ENCODE peak calls at places on chromosomes 1 and 21, in ten cellular contexts. One of them, this sample, is unnamed.

GRCh38 chr1:113929750-113930498 is 800 bp downstream of the HIPK1 start:
- DNase-seq in choroid plexus epithelial cell: peak
- DNase-seq in tibial artery: peak
- DNase-seq in heart right ventricle: no peak
- DNase-seq in transverse colon: peak
- DNase-seq in SK-N-SH: no peak
- DNase-seq in HCT116: no peak
- DNase-seq in body of pancreas: peak
- DNase-seq in ovary: peak
- DNase-seq in testis: peak
- DNase-seq in this sample: no peak

GRCh38 chr21:33265664-33266049 is 510 bp upstream of the IL10RB start:
- DNase-seq in choroid plexus epithelial cell: peak
- DNase-seq in tibial artery: peak
- DNase-seq in heart right ventricle: no peak
- DNase-seq in transverse colon: peak
- DNase-seq in SK-N-SH: no peak
- DNase-seq in HCT116: no peak
- DNase-seq in body of pancreas: no peak
- DNase-seq in ovary: no peak
- DNase-seq in testis: peak
- DNase-seq in this sample: no peak

GRCh38 chr1:208979776-208980175 is 603.7 kb upstream of the CAMK1G start:
- DNase-seq in choroid plexus epithelial cell: no peak
- DNase-seq in tibial artery: no peak
- DNase-seq in heart right ventricle: no peak
- DNase-seq in transverse colon: no peak
- DNase-seq in SK-N-SH: no peak
- DNase-seq in HCT116: no peak
- DNase-seq in body of pancreas: no peak
- DNase-seq in ovary: no peak
- DNase-seq in testis: no peak
- DNase-seq in this sample: no peak

GRCh38 chr1:205205055-205205454 is 6.4 kb downstream of the DSTYK start:
- DNase-seq in choroid plexus epithelial cell: no peak
- DNase-seq in tibial artery: no peak
- DNase-seq in heart right ventricle: no peak
- DNase-seq in transverse colon: no peak
- DNase-seq in SK-N-SH: no peak
- DNase-seq in HCT116: no peak
- DNase-seq in body of pancreas: no peak
- DNase-seq in ovary: no peak
- DNase-seq in testis: no peak
- DNase-seq in this sample: no peak

GRCh38 chr1:45566722-45567121 is 16.1 kb downstream of the AKR1A1 start:
- DNase-seq in choroid plexus epithelial cell: no peak
- DNase-seq in tibial artery: peak
- DNase-seq in heart right ventricle: peak
- DNase-seq in transverse colon: peak
- DNase-seq in SK-N-SH: no peak
- DNase-seq in HCT116: no peak
- DNase-seq in body of pancreas: no peak
- DNase-seq in ovary: peak
- DNase-seq in testis: peak
- DNase-seq in this sample: no peak

GRCh38 chr21:26210614-26211013 is 40.0 kb upstream of the APP start:
- DNase-seq in choroid plexus epithelial cell: no peak
- DNase-seq in tibial artery: no peak
- DNase-seq in heart right ventricle: no peak
- DNase-seq in transverse colon: no peak
- DNase-seq in SK-N-SH: no peak
- DNase-seq in HCT116: no peak
- DNase-seq in body of pancreas: no peak
- DNase-seq in ovary: no peak
- DNase-seq in testis: no peak
- DNase-seq in this sample: no peak

GRCh38 chr1:62210960-62211359 is 16.3 kb downstream of the L1TD1 start:
- DNase-seq in choroid plexus epithelial cell: no peak
- DNase-seq in tibial artery: no peak
- DNase-seq in heart right ventricle: no peak
- DNase-seq in transverse colon: no peak
- DNase-seq in SK-N-SH: no peak
- DNase-seq in HCT116: no peak
- DNase-seq in body of pancreas: no peak
- DNase-seq in ovary: no peak
- DNase-seq in testis: no peak
- DNase-seq in this sample: no peak

GRCh38 chr1:25804244-25804963 is 4.4 kb downstream of the SELENON start:
- DNase-seq in choroid plexus epithelial cell: no peak
- DNase-seq in tibial artery: no peak
- DNase-seq in heart right ventricle: no peak
- DNase-seq in transverse colon: no peak
- DNase-seq in SK-N-SH: no peak
- DNase-seq in HCT116: no peak
- DNase-seq in body of pancreas: no peak
- DNase-seq in ovary: no peak
- DNase-seq in testis: no peak
- DNase-seq in this sample: no peak

GRCh38 chr1:179939941-179940340 is 14.7 kb upstream of the CEP350 start:
- DNase-seq in choroid plexus epithelial cell: no peak
- DNase-seq in tibial artery: no peak
- DNase-seq in heart right ventricle: no peak
- DNase-seq in transverse colon: no peak
- DNase-seq in SK-N-SH: no peak
- DNase-seq in HCT116: no peak
- DNase-seq in body of pancreas: no peak
- DNase-seq in ovary: no peak
- DNase-seq in testis: no peak
- DNase-seq in this sample: no peak

GRCh38 chr1:167128261-167129227 is 34.7 kb downstream of the STYXL2 start:
- DNase-seq in choroid plexus epithelial cell: peak
- DNase-seq in tibial artery: no peak
- DNase-seq in heart right ventricle: no peak
- DNase-seq in transverse colon: no peak
- DNase-seq in SK-N-SH: no peak
- DNase-seq in HCT116: no peak
- DNase-seq in body of pancreas: no peak
- DNase-seq in ovary: no peak
- DNase-seq in testis: no peak
- DNase-seq in this sample: no peak

GRCh38 chr1:38740543-38740942 is 119.0 kb downstream of the RRAGC start:
- DNase-seq in choroid plexus epithelial cell: peak
- DNase-seq in tibial artery: no peak
- DNase-seq in heart right ventricle: no peak
- DNase-seq in transverse colon: no peak
- DNase-seq in SK-N-SH: no peak
- DNase-seq in HCT116: no peak
- DNase-seq in body of pancreas: no peak
- DNase-seq in ovary: no peak
- DNase-seq in testis: no peak
- DNase-seq in this sample: peak

GRCh38 chr1:11337536-11338350 is 64.7 kb downstream of the UBIAD1 start:
- DNase-seq in choroid plexus epithelial cell: peak
- DNase-seq in tibial artery: peak
- DNase-seq in heart right ventricle: peak
- DNase-seq in transverse colon: peak
- DNase-seq in SK-N-SH: peak
- DNase-seq in HCT116: peak
- DNase-seq in body of pancreas: peak
- DNase-seq in ovary: no peak
- DNase-seq in testis: peak
- DNase-seq in this sample: no peak

GRCh38 chr1:87685366-87686136 is 356.9 kb downstream of the LMO4 start:
- DNase-seq in choroid plexus epithelial cell: peak
- DNase-seq in tibial artery: no peak
- DNase-seq in heart right ventricle: no peak
- DNase-seq in transverse colon: no peak
- DNase-seq in SK-N-SH: no peak
- DNase-seq in HCT116: no peak
- DNase-seq in body of pancreas: no peak
- DNase-seq in ovary: no peak
- DNase-seq in testis: peak
- DNase-seq in this sample: no peak

GRCh38 chr1:223515416-223515815 is 122.2 kb downstream of the CCDC185 start:
- DNase-seq in choroid plexus epithelial cell: no peak
- DNase-seq in tibial artery: no peak
- DNase-seq in heart right ventricle: no peak
- DNase-seq in transverse colon: no peak
- DNase-seq in SK-N-SH: no peak
- DNase-seq in HCT116: no peak
- DNase-seq in body of pancreas: no peak
- DNase-seq in ovary: no peak
- DNase-seq in testis: no peak
- DNase-seq in this sample: no peak

GRCh38 chr1:166813508-166814223 is 25.6 kb upstream of the POGK start:
- DNase-seq in choroid plexus epithelial cell: no peak
- DNase-seq in tibial artery: no peak
- DNase-seq in heart right ventricle: no peak
- DNase-seq in transverse colon: no peak
- DNase-seq in SK-N-SH: no peak
- DNase-seq in HCT116: no peak
- DNase-seq in body of pancreas: no peak
- DNase-seq in ovary: no peak
- DNase-seq in testis: no peak
- DNase-seq in this sample: no peak

GRCh38 chr1:225847610-225848009 is 34.6 kb downstream of the TMEM63A start:
- DNase-seq in choroid plexus epithelial cell: no peak
- DNase-seq in tibial artery: no peak
- DNase-seq in heart right ventricle: no peak
- DNase-seq in transverse colon: peak
- DNase-seq in SK-N-SH: no peak
- DNase-seq in HCT116: no peak
- DNase-seq in body of pancreas: peak
- DNase-seq in ovary: no peak
- DNase-seq in testis: no peak
- DNase-seq in this sample: no peak

GRCh38 chr1:59880001-59880400 is 46.6 kb downstream of the CYP2J2 start:
- DNase-seq in choroid plexus epithelial cell: no peak
- DNase-seq in tibial artery: no peak
- DNase-seq in heart right ventricle: no peak
- DNase-seq in transverse colon: no peak
- DNase-seq in SK-N-SH: no peak
- DNase-seq in HCT116: no peak
- DNase-seq in body of pancreas: no peak
- DNase-seq in ovary: no peak
- DNase-seq in testis: no peak
- DNase-seq in this sample: no peak

GRCh38 chr1:77762072-77762476 is 2.4 kb upstream of the USP33 start:
- DNase-seq in choroid plexus epithelial cell: peak
- DNase-seq in tibial artery: no peak
- DNase-seq in heart right ventricle: no peak
- DNase-seq in transverse colon: no peak
- DNase-seq in SK-N-SH: no peak
- DNase-seq in HCT116: peak
- DNase-seq in body of pancreas: no peak
- DNase-seq in ovary: no peak
- DNase-seq in testis: no peak
- DNase-seq in this sample: no peak

DNA sequence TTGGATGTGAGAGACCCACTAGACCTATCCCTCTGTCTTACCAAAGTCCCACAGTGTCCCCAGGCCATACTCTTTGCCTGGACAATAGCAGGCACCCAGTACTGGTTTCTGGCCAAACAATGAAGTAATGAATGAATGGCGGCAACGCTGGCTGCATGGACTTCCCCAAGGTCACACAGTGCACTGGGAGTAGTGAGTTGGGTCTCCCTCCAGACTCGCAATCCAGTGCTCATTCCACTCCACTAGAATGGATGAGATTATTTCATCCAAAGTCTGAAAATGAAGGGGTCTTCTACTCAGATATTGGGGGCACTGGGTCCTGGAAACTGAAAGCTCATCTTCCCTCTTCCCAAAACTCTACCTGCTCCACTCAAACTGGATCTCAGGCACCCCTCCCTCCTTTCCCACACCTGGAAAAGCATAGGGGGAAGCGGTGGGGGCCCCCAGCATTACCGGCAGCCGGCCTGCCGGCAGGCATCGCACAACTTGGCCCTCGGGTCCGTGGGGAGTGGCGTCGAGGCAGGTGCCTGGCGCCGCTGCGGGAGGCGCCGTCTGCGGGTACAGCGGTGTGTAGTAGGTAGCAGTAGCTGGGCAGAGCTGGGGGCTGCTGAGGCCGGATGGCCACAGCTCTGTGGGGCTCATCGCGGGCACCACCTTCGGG is 814 bp downstream of the E2F2 start:
- DNase-seq in choroid plexus epithelial cell: no peak
- DNase-seq in tibial artery: no peak
- DNase-seq in heart right ventricle: peak
- DNase-seq in transverse colon: peak
- DNase-seq in SK-N-SH: no peak
- DNase-seq in HCT116: no peak
- DNase-seq in body of pancreas: no peak
- DNase-seq in ovary: peak
- DNase-seq in testis: no peak
- DNase-seq in this sample: no peak
- TF ChIP-seq CTCF in choroid plexus epithelial cell: no peak
- TF ChIP-seq CTCF in tibial artery: no peak
- TF ChIP-seq CTCF in heart right ventricle: no peak
- TF ChIP-seq CTCF in transverse colon: no peak
- TF ChIP-seq CTCF in SK-N-SH: no peak
- TF ChIP-seq CTCF in HCT116: no peak
- TF ChIP-seq CTCF in body of pancreas: no peak
- TF ChIP-seq CTCF in ovary: no peak
- TF ChIP-seq CTCF in testis: no peak
- TF ChIP-seq CTCF in this sample: no peak

GRCh38 chr1:92842082-92843045 is 10.5 kb downstream of the RPL5 start:
- DNase-seq in choroid plexus epithelial cell: no peak
- DNase-seq in tibial artery: no peak
- DNase-seq in heart right ventricle: no peak
- DNase-seq in transverse colon: no peak
- DNase-seq in SK-N-SH: no peak
- DNase-seq in HCT116: no peak
- DNase-seq in body of pancreas: no peak
- DNase-seq in ovary: no peak
- DNase-seq in testis: no peak
- DNase-seq in this sample: no peak
- H3K4me3 ChIP-seq in choroid plexus epithelial cell: no peak
- H3K4me3 ChIP-seq in tibial artery: no peak
- H3K4me3 ChIP-seq in heart right ventricle: no peak
- H3K4me3 ChIP-seq in transverse colon: no peak
- H3K4me3 ChIP-seq in SK-N-SH: no peak
- H3K4me3 ChIP-seq in HCT116: no peak
- H3K4me3 ChIP-seq in body of pancreas: no peak
- H3K4me3 ChIP-seq in ovary: no peak
- H3K4me3 ChIP-seq in testis: no peak
- H3K4me3 ChIP-seq in this sample: no peak

GRCh38 chr1:235821361-235821981 is 45.2 kb downstream of the LYST start:
- DNase-seq in choroid plexus epithelial cell: peak
- DNase-seq in tibial artery: no peak
- DNase-seq in heart right ventricle: no peak
- DNase-seq in transverse colon: no peak
- DNase-seq in SK-N-SH: no peak
- DNase-seq in HCT116: no peak
- DNase-seq in body of pancreas: no peak
- DNase-seq in ovary: no peak
- DNase-seq in testis: no peak
- DNase-seq in this sample: peak
- TF ChIP-seq CTCF in choroid plexus epithelial cell: no peak
- TF ChIP-seq CTCF in tibial artery: no peak
- TF ChIP-seq CTCF in heart right ventricle: no peak
- TF ChIP-seq CTCF in transverse colon: no peak
- TF ChIP-seq CTCF in SK-N-SH: no peak
- TF ChIP-seq CTCF in HCT116: no peak
- TF ChIP-seq CTCF in body of pancreas: no peak
- TF ChIP-seq CTCF in ovary: no peak
- TF ChIP-seq CTCF in testis: no peak
- TF ChIP-seq CTCF in this sample: peak

GRCh38 chr1:159014003-159014571 is 4.4 kb downstream of the IFI16 start:
- DNase-seq in choroid plexus epithelial cell: no peak
- DNase-seq in tibial artery: no peak
- DNase-seq in heart right ventricle: no peak
- DNase-seq in transverse colon: no peak
- DNase-seq in SK-N-SH: no peak
- DNase-seq in HCT116: no peak
- DNase-seq in body of pancreas: no peak
- DNase-seq in ovary: no peak
- DNase-seq in testis: no peak
- DNase-seq in this sample: no peak
- H3K4me3 ChIP-seq in choroid plexus epithelial cell: no peak
- H3K4me3 ChIP-seq in tibial artery: peak
- H3K4me3 ChIP-seq in heart right ventricle: peak
- H3K4me3 ChIP-seq in transverse colon: no peak
- H3K4me3 ChIP-seq in SK-N-SH: no peak
- H3K4me3 ChIP-seq in HCT116: no peak
- H3K4me3 ChIP-seq in body of pancreas: no peak
- H3K4me3 ChIP-seq in ovary: no peak
- H3K4me3 ChIP-seq in testis: no peak
- H3K4me3 ChIP-seq in this sample: no peak